ENCODE peak calls at places on chromosomes 6 and 20, in four cellular contexts. X is trophoblast cell, P is H9, B is neuronal stem cell. H is an unnamed sample.

GRCh38 chr6:24513602-24514001 is 18.8 kb downstream of the ALDH5A1 start:
- DNase-seq in X (no peak), P (no peak), B (no peak), H (no peak)

GRCh38 chr6:4225207-4225872 is 90.0 kb upstream of the ECI2 start:
- DNase-seq in X (no peak), P (peak; percentile 40), B (no peak), H (no peak)

GRCh38 chr6:88376759-88377387 is 210.7 kb upstream of the CNR1 start:
- DNase-seq in X (no peak), P (no peak), B (no peak), H (peak; percentile 69)

GRCh38 chr6:509676-510075 is 118.1 kb downstream of the IRF4 start:
- DNase-seq in X (no peak), P (no peak), B (no peak), H (peak; percentile 26)

GRCh38 chr20:63829598-63829942 is 1.5 kb downstream of the ZBTB46 start:
- DNase-seq in X (no peak), P (no peak), B (no peak), H (no peak)

GRCh38 chr6:108285381-108285780 is 9.5 kb upstream of the AFG1L start:
- DNase-seq in X (no peak), P (no peak), B (no peak), H (no peak)

GRCh38 chr6:166911248-166911677 is 45.1 kb downstream of the RNASET2 start:
- DNase-seq in X (peak; percentile 74), P (no peak), B (no peak), H (no peak)

GRCh38 chr6:29907637-29908340 is 34.5 kb upstream of the HLA-A start:
- DNase-seq in X (no peak), P (no peak), B (no peak), H (no peak)

GRCh38 chr6:55578537-55579363 is at the start of gene HMGCLL1:
- DNase-seq in X (peak; percentile 54), P (peak; percentile 90), B (peak; percentile 66), H (peak; percentile 30)

GRCh38 chr6:45461486-45461885 is 83.8 kb upstream of the SUPT3H start:
- DNase-seq in X (no peak), P (no peak), B (no peak), H (no peak)

GRCh38 chr6:36154286-36154685 is 24.0 kb downstream of the MAPK13 start:
- DNase-seq in X (peak; percentile 73), P (no peak), B (no peak), H (no peak)

GRCh38 chr6:50353603-50354002 is 303.9 kb upstream of the DEFB112 start:
- DNase-seq in X (no peak), P (peak; percentile 45), B (no peak), H (no peak)

GRCh38 chr6:340991-341827 is 48.9 kb downstream of the DUSP22 start:
- DNase-seq in X (peak; percentile 22), P (no peak), B (no peak), H (no peak)

GRCh38 chr6:161618816-161619454 is 345.1 kb upstream of the AGPAT4 start:
- DNase-seq in X (peak; percentile 41), P (peak; percentile 74), B (peak; percentile 27), H (no peak)

GRCh38 chr6:141483561-141484061 is 649.1 kb upstream of the GJE1 start:
- DNase-seq in X (no peak), P (no peak), B (no peak), H (peak; percentile 92)

GRCh38 chr6:127690092-127690491 is 113.1 kb downstream of the C6orf58 start:
- DNase-seq in X (no peak), P (no peak), B (peak; percentile 20), H (peak; percentile 26)

GRCh38 chr20:44023515-44024371 is 109.1 kb downstream of the TOX2 start:
- DNase-seq in X (no peak), P (no peak), B (no peak), H (no peak)

GRCh38 chr20:45059022-45059728 is 41.8 kb downstream of the KCNS1 start:
- DNase-seq in X (no peak), P (no peak), B (no peak), H (peak; percentile 31)

GRCh38 chr6:15330174-15330934 is 84.5 kb downstream of the JARID2 start:
- DNase-seq in X (no peak), P (no peak), B (no peak), H (no peak)

GRCh38 chr6:143333749-143334520 is 116.6 kb downstream of the ADAT2 start:
- DNase-seq in X (no peak), P (no peak), B (no peak), H (no peak)

GRCh38 chr6:498795-499231 is 107.3 kb downstream of the IRF4 start:
- DNase-seq in X (no peak), P (no peak), B (no peak), H (peak; percentile 82)

GRCh38 chr6:36979343-36979742 is 6.7 kb downstream of the MTCH1 start:
- DNase-seq in X (no peak), P (no peak), B (no peak), H (no peak)

GRCh38 chr6:20696676-20697075 is 162.4 kb downstream of the CDKAL1 start:
- DNase-seq in X (peak; percentile 33), P (no peak), B (no peak), H (peak; percentile 50)

GRCh38 chr6:35801148-35801547 is 4.0 kb upstream of the LHFPL5 start:
- DNase-seq in X (no peak), P (no peak), B (no peak), H (no peak)

GRCh38 chr20:25270829-25271251 is 23.0 kb downstream of the PYGB start:
- DNase-seq in X (no peak), P (peak; percentile 10), B (no peak), H (no peak)

GRCh38 chr20:17840423-17840822 is 128.2 kb downstream of the SNX5 start:
- DNase-seq in X (no peak), P (no peak), B (no peak), H (no peak)

GRCh38 chr20:61980647-61981583 is 84.8 kb downstream of the TAF4 start:
- DNase-seq in X (no peak), P (no peak), B (no peak), H (peak; percentile 21)

GRCh38 chr6:31378062-31378720 is 21.2 kb upstream of the HLA-B start:
- DNase-seq in X (no peak), P (no peak), B (no peak), H (no peak)

DNA sequence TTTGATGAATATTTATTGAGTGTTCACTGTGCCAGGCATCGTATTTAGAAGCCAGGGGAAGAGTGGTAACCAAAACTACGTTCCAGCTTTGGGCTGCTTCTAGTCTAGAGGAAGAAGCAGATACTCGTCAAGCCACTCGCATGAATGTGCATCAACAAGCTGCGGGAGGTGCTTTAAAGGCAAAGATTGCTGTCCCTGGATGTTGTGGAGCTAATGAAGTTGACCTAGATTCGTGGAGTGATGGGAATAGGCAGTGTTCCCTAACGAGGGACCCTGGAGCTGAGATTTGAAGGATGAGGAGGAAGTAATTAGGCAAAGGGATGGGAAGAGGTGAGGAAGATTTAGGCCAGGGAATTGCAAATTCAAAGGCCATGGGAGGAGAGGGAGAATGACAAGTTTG is 118.9 kb downstream of the TMEM170B start:
- DNase-seq in X (no peak), P (no peak), B (no peak), H (no peak)
- H3K23ac ChIP-seq in X (no peak overlapping the region), P (no peak overlapping the region), B (no peak overlapping the region), H (no peak overlapping the region)

GRCh38 chr6:56852249-56852606 is 102.7 kb upstream of the BEND6 start:
- DNase-seq in X (no peak), P (no peak), B (no peak), H (no peak)

GRCh38 chr6:56849876-56850275 is 105.0 kb upstream of the BEND6 start:
- DNase-seq in X (no peak), P (peak; percentile 53), B (no peak), H (peak; percentile 72)

GRCh38 chr6:56851541-56852248 is 103.2 kb upstream of the BEND6 start:
- DNase-seq in X (peak; percentile 27), P (peak; percentile 62), B (peak; percentile 66), H (peak; percentile 94)

GRCh38 chr6:56850618-56851017 is 104.3 kb upstream of the BEND6 start:
- DNase-seq in X (no peak), P (no peak), B (no peak), H (no peak)

GRCh38 chr6:56851104-56851503 is 103.8 kb upstream of the BEND6 start:
- DNase-seq in X (no peak), P (peak; percentile 60), B (no peak), H (peak; percentile 68)
- H3K23ac ChIP-seq in X (no peak overlapping the region), P (no peak overlapping the region), B (no peak overlapping the region), H (no peak overlapping the region)

GRCh38 chr6:136599324-136600011 is 49.2 kb upstream of the MAP7 start:
- DNase-seq in X (no peak), P (no peak), B (no peak), H (no peak)
- H3K23ac ChIP-seq in X (no peak overlapping the region), P (no peak overlapping the region), B (no peak overlapping the region), H (no peak overlapping the region)

DNA sequence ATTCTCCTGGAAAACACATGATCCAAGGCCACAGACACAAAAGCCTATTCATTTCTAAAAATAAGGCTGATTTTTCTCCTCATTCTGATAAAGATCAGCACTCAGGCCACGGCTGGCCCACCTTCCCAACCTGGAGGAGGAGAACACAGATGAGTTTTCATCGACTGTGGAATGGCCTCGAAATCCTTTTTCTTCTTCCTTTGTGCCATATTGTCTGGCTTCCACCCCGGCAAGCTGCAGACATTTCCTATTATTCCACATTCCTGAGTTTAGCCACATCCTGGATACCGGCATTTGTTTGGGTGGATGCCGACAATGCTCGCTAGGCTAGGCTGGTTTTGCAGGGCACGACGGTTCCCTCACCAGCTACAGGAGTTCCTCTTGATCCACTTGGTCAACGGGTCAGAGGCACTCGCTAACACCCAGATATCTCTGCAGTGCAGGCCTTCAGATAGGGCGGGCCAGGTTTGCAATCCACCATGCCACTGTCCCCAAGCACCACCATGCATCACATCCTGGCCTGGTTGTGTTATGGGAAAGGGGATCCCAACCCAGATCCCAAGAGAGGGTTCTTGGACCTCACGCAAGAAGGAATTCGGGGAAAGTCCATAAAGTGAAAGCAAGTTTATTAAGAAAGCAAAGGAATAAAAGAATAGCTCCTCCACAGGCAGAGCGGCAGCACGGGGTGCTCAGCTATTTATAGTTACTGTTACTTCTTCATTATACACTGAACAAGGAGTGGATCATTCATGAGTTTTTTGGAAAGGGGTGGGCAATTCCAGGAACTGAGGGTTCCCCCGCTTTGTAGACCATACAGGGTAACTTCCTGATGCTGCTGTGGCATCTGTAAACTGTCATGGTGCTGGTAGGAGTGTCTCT is 4.2 kb upstream of the CTSZ start:
- DNase-seq in X (peak; percentile 42), P (no peak), B (no peak), H (peak; percentile 83)
- H3K23ac ChIP-seq in X (no peak overlapping the region), P (no peak overlapping the region), B (no peak overlapping the region), H (no peak overlapping the region)

H was measured in mesenchymal stem cell.